ENCODE peak calls at places on chromosome 12, in ten cellular contexts. L, X, G, R, N, U, V, P, W and T are unnamed samples.

GRCh38 chr12:69575346-69575745 is 9.9 kb upstream of the CCT2 start:
- DNase-seq in L (no peak), X (no peak), G (no peak), R (no peak), N (no peak), U (no peak), V (no peak), P (no peak), W (no peak), T (no peak)

GRCh38 chr12:110917467-110917866 is 2.9 kb downstream of the MYL2 start:
- DNase-seq in L (no peak), X (no peak), G (no peak), R (no peak), N (no peak), U (no peak), V (no peak), P (peak; percentile 75), W (no peak), T (no peak)

GRCh38 chr12:61891632-61892031 is 368.6 kb upstream of the USP15 start:
- DNase-seq in L (no peak), X (no peak), G (no peak), R (no peak), N (no peak), U (no peak), V (no peak), P (no peak), W (no peak), T (no peak)

GRCh38 chr12:4909734-4910501 is at the start of gene KCNA1:
- DNase-seq in L (no peak), X (no peak), G (peak; percentile 30), R (no peak), N (no peak), U (peak; percentile 68), V (no peak), P (no peak), W (no peak), T (no peak)

GRCh38 chr12:116406529-116406928 is 129.0 kb upstream of the MED13L start:
- DNase-seq in L (no peak), X (no peak), G (peak; percentile 90), R (peak; percentile 79), N (peak; percentile 80), U (no peak), V (peak; percentile 98), P (no peak), W (peak; percentile 97), T (no peak)

GRCh38 chr12:95739561-95740313 is 50.8 kb downstream of the NTN4 start:
- DNase-seq in L (no peak), X (no peak), G (peak; percentile 20), R (peak; percentile 65), N (peak; percentile 61), U (no peak), V (peak; percentile 26), P (no peak), W (peak; percentile 82), T (no peak)

GRCh38 chr12:125246346-125246656 is 181.1 kb downstream of the AACS start:
- DNase-seq in L (no peak), X (no peak), G (no peak), R (no peak), N (no peak), U (no peak), V (no peak), P (no peak), W (no peak), T (no peak)

GRCh38 chr12:52229836-52230343 is 3.2 kb upstream of the KRT7 start:
- DNase-seq in L (no peak), X (no peak), G (no peak), R (no peak), N (no peak), U (no peak), V (no peak), P (no peak), W (no peak), T (no peak)

GRCh38 chr12:99658950-99659349 is 11.4 kb downstream of the GARIN6 start:
- DNase-seq in L (no peak), X (no peak), G (no peak), R (no peak), N (no peak), U (no peak), V (no peak), P (no peak), W (no peak), T (no peak)

GRCh38 chr12:19042196-19042595 is 87.3 kb upstream of the PLEKHA5 start:
- DNase-seq in L (no peak), X (no peak), G (no peak), R (no peak), N (no peak), U (no peak), V (no peak), P (no peak), W (no peak), T (no peak)

GRCh38 chr12:114767906-114768697 is 84.1 kb upstream of the TBX3 start:
- DNase-seq in L (no peak), X (no peak), G (no peak), R (no peak), N (no peak), U (no peak), V (no peak), P (peak; percentile 45), W (no peak), T (no peak)

GRCh38 chr12:12427568-12427967 is 70.7 kb downstream of the BORCS5 start:
- DNase-seq in L (no peak), X (no peak), G (no peak), R (no peak), N (no peak), U (no peak), V (no peak), P (no peak), W (no peak), T (no peak)

GRCh38 chr12:82225871-82226270 is 132.3 kb downstream of the CCDC59 start:
- DNase-seq in L (no peak), X (no peak), G (no peak), R (no peak), N (no peak), U (no peak), V (no peak), P (no peak), W (no peak), T (no peak)

GRCh38 chr12:29253916-29254625 is 105.0 kb downstream of the FAR2 start:
- DNase-seq in L (no peak), X (no peak), G (no peak), R (no peak), N (no peak), U (no peak), V (no peak), P (no peak), W (no peak), T (no peak)

GRCh38 chr12:53940448-53941014 is 1.9 kb downstream of the HOXC13 start:
- DNase-seq in L (no peak), X (no peak), G (no peak), R (no peak), N (no peak), U (no peak), V (no peak), P (no peak), W (no peak), T (no peak)

GRCh38 chr12:121751034-121751433 is 38.5 kb downstream of the TMEM120B start:
- DNase-seq in L (no peak), X (no peak), G (no peak), R (no peak), N (no peak), U (no peak), V (no peak), P (no peak), W (no peak), T (no peak)
- H3K9me3 ChIP-seq in L (no peaks in the 10 kb centered on the region), X (no peaks in the 10 kb centered on the region), G (no peaks in the 10 kb centered on the region), R (no peaks in the 10 kb centered on the region), N (no peaks in the 10 kb centered on the region), U (no peaks in the 10 kb centered on the region), V (no peaks in the 10 kb centered on the region), P (no peaks in the 10 kb centered on the region), W (no peaks in the 10 kb centered on the region), T (no peaks in the 10 kb centered on the region)

GRCh38 chr12:91417649-91418048 is 235.0 kb upstream of the DCN start:
- DNase-seq in L (no peak), X (no peak), G (no peak), R (no peak), N (no peak), U (no peak), V (no peak), P (no peak), W (no peak), T (no peak)

GRCh38 chr12:91414636-91415035 is 232.0 kb upstream of the DCN start:
- DNase-seq in L (no peak), X (no peak), G (no peak), R (no peak), N (no peak), U (no peak), V (no peak), P (no peak), W (no peak), T (no peak)

GRCh38 chr12:91418691-91419090 is 236.1 kb upstream of the DCN start:
- DNase-seq in L (no peak), X (no peak), G (no peak), R (no peak), N (no peak), U (no peak), V (no peak), P (no peak), W (no peak), T (no peak)

GRCh38 chr12:91414147-91414546 is 231.5 kb upstream of the DCN start:
- DNase-seq in L (no peak), X (no peak), G (no peak), R (no peak), N (no peak), U (no peak), V (no peak), P (no peak), W (no peak), T (no peak)

GRCh38 chr12:91413591-91413990 is 231.0 kb upstream of the DCN start:
- DNase-seq in L (no peak), X (no peak), G (no peak), R (no peak), N (no peak), U (no peak), V (no peak), P (peak; percentile 27), W (no peak), T (no peak)
- H3K27ac ChIP-seq in L (no peak overlapping the region), X (no peak overlapping the region), G (no peak overlapping the region), R (no peak overlapping the region), N (no peak overlapping the region), U (no peak overlapping the region), V (no peak overlapping the region), P (no peak overlapping the region), W (no peak overlapping the region), T (no peak overlapping the region)

DNA sequence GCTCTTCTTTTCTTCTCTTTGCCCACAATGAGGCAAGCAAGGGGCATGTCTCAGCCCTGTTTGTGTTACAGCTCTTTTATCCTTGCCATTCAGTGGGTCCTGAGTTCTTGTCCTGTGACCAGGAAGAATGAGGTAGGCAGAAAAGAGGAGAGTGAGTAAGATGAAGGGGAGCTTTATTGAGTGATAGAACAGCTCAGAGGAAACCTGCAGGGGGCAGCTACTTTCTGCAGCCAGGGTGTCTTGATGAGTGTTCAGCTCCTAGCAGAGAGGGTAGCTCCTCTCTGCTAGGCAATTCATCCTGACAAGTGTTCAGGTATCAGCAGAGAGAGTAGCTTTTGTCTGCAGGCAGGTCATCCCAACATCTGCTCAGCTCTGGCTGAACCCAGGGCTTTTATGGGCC is 41.0 kb downstream of the HSD17B6 start:
- DNase-seq in L (no peak), X (no peak), G (no peak), R (no peak), N (no peak), U (no peak), V (no peak), P (no peak), W (no peak), T (no peak)
- H3K9me3 ChIP-seq in L (no peaks in the 10 kb centered on the region), X (no peaks in the 10 kb centered on the region), G (peaks cover 13% of the 10 kb centered on the region), R (no peaks in the 10 kb centered on the region), N (peaks cover 18% of the 10 kb centered on the region), U (no peaks in the 10 kb centered on the region), V (peaks cover 11% of the 10 kb centered on the region), P (no peaks in the 10 kb centered on the region), W (peaks cover 11% of the 10 kb centered on the region), T (peaks cover 15% of the 10 kb centered on the region)

GRCh38 chr12:75850751-75851462 is 180.7 kb downstream of the PHLDA1 start:
- DNase-seq in L (no peak), X (no peak), G (no peak), R (no peak), N (no peak), U (no peak), V (no peak), P (peak; percentile 55), W (no peak), T (no peak)
- H3K27ac ChIP-seq in L (no peak overlapping the region), X (no peak overlapping the region), G (no peak overlapping the region), R (no peak overlapping the region), N (no peak overlapping the region), U (no peak overlapping the region), V (no peak overlapping the region), P (no peak overlapping the region), W (no peak overlapping the region), T (no peak overlapping the region)